ENCODE peak calls at places on chromosome 5, in nine cellular contexts. One of them, this sample, is unnamed.

GRCh38 chr5:17305964-17306725 is 88.7 kb downstream of the BASP1 start:
- DNase-seq in fibroblast of pulmonary artery: peak
- DNase-seq in MV-4-11: no peak
- DNase-seq in adipocyte: peak
- DNase-seq in stimulated activated CD8-positive, alpha-beta memory T cell treated with anti-CD3 and anti-CD28 coated beads, Interleukin-15, amount 100 ng/mL, for 48 hours: no peak
- DNase-seq in WTC11: no peak
- DNase-seq in heart right ventricle: peak
- DNase-seq in prostate gland: peak
- DNase-seq in NCI-H748 treated with DMSO at 0.1 percent for 48 hours: peak
- DNase-seq in this sample: peak

GRCh38 chr5:144085381-144085780 is 85.1 kb downstream of the YIPF5 start:
- DNase-seq in fibroblast of pulmonary artery: no peak
- DNase-seq in MV-4-11: no peak
- DNase-seq in adipocyte: no peak
- DNase-seq in stimulated activated CD8-positive, alpha-beta memory T cell treated with anti-CD3 and anti-CD28 coated beads, Interleukin-15, amount 100 ng/mL, for 48 hours: no peak
- DNase-seq in WTC11: no peak
- DNase-seq in heart right ventricle: no peak
- DNase-seq in prostate gland: no peak
- DNase-seq in NCI-H748 treated with DMSO at 0.1 percent for 48 hours: no peak
- DNase-seq in this sample: no peak

GRCh38 chr5:15695171-15695676 is 195.2 kb downstream of the FBXL7 start:
- DNase-seq in fibroblast of pulmonary artery: peak
- DNase-seq in MV-4-11: no peak
- DNase-seq in adipocyte: peak
- DNase-seq in stimulated activated CD8-positive, alpha-beta memory T cell treated with anti-CD3 and anti-CD28 coated beads, Interleukin-15, amount 100 ng/mL, for 48 hours: no peak
- DNase-seq in WTC11: no peak
- DNase-seq in heart right ventricle: no peak
- DNase-seq in prostate gland: no peak
- DNase-seq in NCI-H748 treated with DMSO at 0.1 percent for 48 hours: no peak
- DNase-seq in this sample: no peak

GRCh38 chr5:128534729-128535128 is 3.3 kb downstream of the FBN2 start:
- DNase-seq in fibroblast of pulmonary artery: peak
- DNase-seq in MV-4-11: no peak
- DNase-seq in adipocyte: peak
- DNase-seq in stimulated activated CD8-positive, alpha-beta memory T cell treated with anti-CD3 and anti-CD28 coated beads, Interleukin-15, amount 100 ng/mL, for 48 hours: no peak
- DNase-seq in WTC11: no peak
- DNase-seq in heart right ventricle: no peak
- DNase-seq in prostate gland: no peak
- DNase-seq in NCI-H748 treated with DMSO at 0.1 percent for 48 hours: no peak
- DNase-seq in this sample: no peak

GRCh38 chr5:109714592-109714991 is 24.9 kb downstream of the MAN2A1 start:
- DNase-seq in fibroblast of pulmonary artery: no peak
- DNase-seq in MV-4-11: no peak
- DNase-seq in adipocyte: no peak
- DNase-seq in stimulated activated CD8-positive, alpha-beta memory T cell treated with anti-CD3 and anti-CD28 coated beads, Interleukin-15, amount 100 ng/mL, for 48 hours: no peak
- DNase-seq in WTC11: no peak
- DNase-seq in heart right ventricle: no peak
- DNase-seq in prostate gland: no peak
- DNase-seq in NCI-H748 treated with DMSO at 0.1 percent for 48 hours: no peak
- DNase-seq in this sample: no peak

GRCh38 chr5:176934309-176934930 is 35.3 kb upstream of the HK3 start:
- DNase-seq in fibroblast of pulmonary artery: no peak
- DNase-seq in MV-4-11: no peak
- DNase-seq in adipocyte: no peak
- DNase-seq in stimulated activated CD8-positive, alpha-beta memory T cell treated with anti-CD3 and anti-CD28 coated beads, Interleukin-15, amount 100 ng/mL, for 48 hours: no peak
- DNase-seq in WTC11: no peak
- DNase-seq in heart right ventricle: no peak
- DNase-seq in prostate gland: no peak
- DNase-seq in NCI-H748 treated with DMSO at 0.1 percent for 48 hours: no peak
- DNase-seq in this sample: no peak

GRCh38 chr5:105508519-105508918 is 1945.9 kb upstream of the NUDT12 start:
- DNase-seq in fibroblast of pulmonary artery: no peak
- DNase-seq in MV-4-11: no peak
- DNase-seq in adipocyte: peak
- DNase-seq in stimulated activated CD8-positive, alpha-beta memory T cell treated with anti-CD3 and anti-CD28 coated beads, Interleukin-15, amount 100 ng/mL, for 48 hours: no peak
- DNase-seq in WTC11: no peak
- DNase-seq in heart right ventricle: no peak
- DNase-seq in prostate gland: no peak
- DNase-seq in NCI-H748 treated with DMSO at 0.1 percent for 48 hours: no peak
- DNase-seq in this sample: no peak

GRCh38 chr5:159507055-159507454 is 176.8 kb upstream of the IL12B start:
- DNase-seq in fibroblast of pulmonary artery: no peak
- DNase-seq in MV-4-11: no peak
- DNase-seq in adipocyte: no peak
- DNase-seq in stimulated activated CD8-positive, alpha-beta memory T cell treated with anti-CD3 and anti-CD28 coated beads, Interleukin-15, amount 100 ng/mL, for 48 hours: no peak
- DNase-seq in WTC11: no peak
- DNase-seq in heart right ventricle: no peak
- DNase-seq in prostate gland: no peak
- DNase-seq in NCI-H748 treated with DMSO at 0.1 percent for 48 hours: no peak
- DNase-seq in this sample: no peak

GRCh38 chr5:43110606-43111170 is 10.0 kb upstream of the ZNF131 start:
- DNase-seq in fibroblast of pulmonary artery: no peak
- DNase-seq in MV-4-11: no peak
- DNase-seq in adipocyte: no peak
- DNase-seq in stimulated activated CD8-positive, alpha-beta memory T cell treated with anti-CD3 and anti-CD28 coated beads, Interleukin-15, amount 100 ng/mL, for 48 hours: peak
- DNase-seq in WTC11: peak
- DNase-seq in heart right ventricle: no peak
- DNase-seq in prostate gland: no peak
- DNase-seq in NCI-H748 treated with DMSO at 0.1 percent for 48 hours: no peak
- DNase-seq in this sample: no peak

GRCh38 chr5:33363537-33363936 is 77.2 kb upstream of the TARS1 start:
- DNase-seq in fibroblast of pulmonary artery: no peak
- DNase-seq in MV-4-11: peak
- DNase-seq in adipocyte: no peak
- DNase-seq in stimulated activated CD8-positive, alpha-beta memory T cell treated with anti-CD3 and anti-CD28 coated beads, Interleukin-15, amount 100 ng/mL, for 48 hours: no peak
- DNase-seq in WTC11: no peak
- DNase-seq in heart right ventricle: no peak
- DNase-seq in prostate gland: no peak
- DNase-seq in NCI-H748 treated with DMSO at 0.1 percent for 48 hours: no peak
- DNase-seq in this sample: no peak

This sample was measured in mucosa of gallbladder.